ENCODE peak calls at places on chromosomes 6 and 20, in five cellular contexts. F is HepG2, V is K562, N is HCT116, S is tibial nerve. B is an unnamed sample.

GRCh38 chr20:17024513-17025105 is 202.2 kb upstream of the PCSK2 start:
- DNase-seq in F (peak; percentile 84), V (no peak), N (peak; percentile 42), S (no peak), B (no peak)

GRCh38 chr6:44186691-44187025 is 28.0 kb downstream of the CAPN11 start:
- DNase-seq in F (no peak), V (no peak), N (no peak), S (no peak), B (no peak)

GRCh38 chr20:58555078-58555765 is 40.0 kb upstream of the APCDD1L start:
- DNase-seq in F (no peak), V (no peak), N (no peak), S (no peak), B (no peak)

GRCh38 chr20:34938466-34939163 is 17.0 kb downstream of the GSS start:
- DNase-seq in F (no peak), V (no peak), N (no peak), S (peak; percentile 53), B (no peak)

GRCh38 chr6:32192608-32193039 is at the start of gene GPSM3:
- DNase-seq in F (no peak), V (peak; percentile 85), N (no peak), S (no peak), B (no peak)

GRCh38 chr20:10288954-10289646 is 70.5 kb downstream of the SNAP25 start:
- DNase-seq in F (no peak), V (no peak), N (no peak), S (no peak), B (no peak)

GRCh38 chr6:166438211-166438861 is 55.6 kb upstream of the MPC1 start:
- DNase-seq in F (no peak), V (peak; percentile 21), N (no peak), S (no peak), B (no peak)

GRCh38 chr6:37724530-37725220 is 27.0 kb upstream of the MDGA1 start:
- DNase-seq in F (no peak), V (no peak), N (no peak), S (no peak), B (no peak)

GRCh38 chr20:24503352-24503931 is 34.0 kb downstream of the SYNDIG1 start:
- DNase-seq in F (no peak), V (no peak), N (no peak), S (no peak), B (no peak)

GRCh38 chr20:6122873-6123649 is at the start of gene FERMT1:
- DNase-seq in F (peak; percentile 84), V (no peak), N (peak; percentile 78), S (no peak), B (peak; percentile 91)

GRCh38 chr6:144033816-144034540 is 25.9 kb upstream of the PLAGL1 start:
- DNase-seq in F (no peak), V (peak; percentile 44), N (no peak), S (no peak), B (no peak)

GRCh38 chr6:112883095-112883494 is 536.0 kb downstream of the RFPL4B start:
- DNase-seq in F (no peak), V (no peak), N (no peak), S (no peak), B (no peak)

GRCh38 chr20:58987790-58988564 is 6.9 kb downstream of the NELFCD start:
- DNase-seq in F (no peak), V (no peak), N (no peak), S (no peak), B (no peak)

GRCh38 chr20:36317675-36318074 is 11.5 kb downstream of the DLGAP4 start:
- DNase-seq in F (no peak), V (no peak), N (no peak), S (no peak), B (no peak)

GRCh38 chr6:39841291-39841690 is 49.1 kb downstream of the DAAM2 start:
- DNase-seq in F (no peak), V (no peak), N (no peak), S (no peak), B (no peak)

GRCh38 chr6:5905431-5906339 is 101.0 kb downstream of the NRN1 start:
- DNase-seq in F (no peak), V (no peak), N (no peak), S (peak; percentile 77), B (no peak)

GRCh38 chr6:35737413-35738211 is 780 bp downstream of the ARMC12 start:
- DNase-seq in F (peak; percentile 87), V (peak; percentile 79), N (peak; percentile 65), S (no peak), B (no peak)

GRCh38 chr6:128570439-128571063 is 50.2 kb upstream of the PTPRK start:
- DNase-seq in F (no peak), V (no peak), N (no peak), S (no peak), B (no peak)

GRCh38 chr6:139879823-139880356 is 505.4 kb upstream of the CITED2 start:
- DNase-seq in F (no peak), V (no peak), N (no peak), S (no peak), B (no peak)

DNA sequence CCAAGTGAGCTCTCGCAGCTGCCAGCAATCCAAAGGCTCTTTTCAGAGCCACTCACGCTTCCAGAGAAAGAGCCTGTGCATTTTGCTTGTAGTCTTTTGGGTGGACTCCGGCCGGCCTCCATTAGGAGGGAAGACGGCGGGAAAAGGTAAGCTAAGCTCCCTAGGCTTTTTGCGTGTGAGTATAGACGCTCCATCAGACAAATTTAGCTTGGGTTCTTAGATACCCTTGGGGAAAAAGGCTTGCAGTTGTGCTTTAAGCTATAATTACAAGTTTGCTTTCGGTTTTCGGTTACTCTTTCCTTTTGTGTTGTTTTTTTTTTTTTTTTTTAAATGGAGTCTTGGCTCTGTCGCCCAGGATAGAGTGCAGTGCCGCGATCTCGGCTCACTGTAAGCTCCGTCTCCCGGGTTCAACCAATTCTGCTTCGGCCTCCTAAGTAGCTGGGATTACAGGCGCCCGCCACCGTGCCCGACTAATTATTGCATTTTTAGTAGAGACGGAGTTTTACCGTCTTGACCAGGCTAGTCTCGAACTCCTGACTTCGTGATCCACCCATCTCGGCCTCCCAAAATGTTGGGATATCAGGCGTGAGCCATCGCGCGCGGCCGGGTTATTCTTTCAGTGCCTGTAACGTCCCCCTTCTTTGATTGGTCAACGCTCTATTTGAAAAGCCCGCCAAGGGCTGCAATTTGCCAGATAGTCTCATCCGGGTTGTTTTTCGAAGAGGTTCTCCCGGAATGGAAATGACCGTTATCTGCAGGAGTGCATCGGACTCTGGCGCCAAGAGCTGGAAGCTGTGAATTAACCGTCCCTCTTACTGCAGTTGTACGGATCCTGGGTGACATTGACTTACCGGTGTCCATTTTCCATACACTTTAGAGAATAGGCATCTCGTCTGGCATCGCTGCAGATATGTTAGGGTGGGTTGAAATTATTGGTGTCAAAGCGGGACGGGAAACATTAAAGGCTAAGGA is 18.1 kb downstream of the OR2B2 start:
- DNase-seq in F (peak; percentile 98), V (peak; percentile 93), N (peak; percentile 91), S (peak; percentile 86), B (peak; percentile 96)
- TF ChIP-seq POLR2A in F (peak; percentile 42), V (no peak), N (peak; percentile 71), S (no peak), B (no peak)

GRCh38 chr6:109687271-109687721 is 3.7 kb downstream of the AK9 start:
- DNase-seq in F (no peak), V (peak; percentile 24), N (no peak), S (no peak), B (no peak)

GRCh38 chr6:109686566-109686965 is 4.4 kb downstream of the AK9 start:
- DNase-seq in F (no peak), V (no peak), N (no peak), S (no peak), B (no peak)

GRCh38 chr6:109693128-109693527 is 2.0 kb downstream of the FIG4 start:
- DNase-seq in F (no peak), V (no peak), N (no peak), S (no peak), B (no peak)

GRCh38 chr6:109690373-109690739 is 646 bp downstream of the AK9 start:
- DNase-seq in F (peak; percentile 15), V (peak; percentile 45), N (no peak), S (peak; percentile 20), B (no peak)

DNA sequence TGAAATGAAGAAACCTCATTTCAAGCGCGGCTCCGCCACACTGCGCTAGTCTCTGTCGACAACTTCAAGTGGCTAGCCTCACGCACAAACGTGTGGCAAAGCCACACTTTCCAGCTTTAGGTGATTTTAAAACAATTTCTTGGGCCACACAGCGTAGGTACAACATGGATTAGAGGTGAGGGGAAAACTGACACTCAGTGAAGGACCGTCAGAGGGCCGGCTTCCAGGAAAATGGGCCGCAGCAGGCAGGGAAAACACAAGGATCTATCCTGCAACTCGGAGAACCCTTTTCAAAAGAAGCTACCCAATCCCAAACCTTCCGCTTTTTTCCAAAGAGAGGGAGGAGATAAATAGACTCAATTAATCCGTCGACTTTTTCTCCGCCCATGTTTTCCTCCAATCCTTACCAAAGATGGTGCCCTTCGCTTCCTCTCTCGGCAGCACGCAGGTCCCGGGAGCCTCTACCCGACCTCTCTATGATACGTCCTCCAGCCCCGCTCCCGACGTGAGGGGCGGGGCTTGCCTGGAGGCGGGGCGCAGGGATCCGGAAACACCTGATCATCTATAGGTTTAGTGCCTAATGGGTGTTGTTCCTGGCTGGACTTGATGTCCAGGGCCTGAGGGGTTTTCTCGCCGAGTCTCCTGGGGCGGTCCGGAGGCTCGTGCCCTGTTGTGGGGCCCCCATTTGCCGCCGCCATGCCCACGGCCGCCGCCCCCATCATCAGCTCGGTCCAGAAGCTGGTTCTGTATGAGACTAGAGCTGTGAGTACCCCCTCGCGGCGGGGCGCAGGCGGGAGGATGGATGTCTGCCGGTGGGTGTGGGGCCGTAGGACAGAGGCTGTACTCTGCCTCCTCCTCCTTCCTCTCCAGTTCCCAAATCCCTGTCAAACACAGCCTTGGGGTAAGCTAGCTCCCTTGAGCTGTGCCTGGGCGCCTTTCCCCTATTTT is at the start of the genes AK9 and FIG4:
- DNase-seq in F (peak; percentile 89), V (peak; percentile 95), N (peak; percentile 84), S (peak; percentile 91), B (peak; percentile 97)
- TF ChIP-seq POLR2A in F (peak; percentile 57), V (peak; percentile 69), N (peak; percentile 53), S (peak; percentile 62), B (no peak)

GRCh38 chr6:30908700-30909099 is 693 bp downstream of the GTF2H4 start:
- DNase-seq in F (no peak), V (no peak), N (no peak), S (no peak), B (no peak)

GRCh38 chr6:30912746-30913520 is 1.1 kb upstream of the VARS2 start:
- DNase-seq in F (no peak), V (no peak), N (no peak), S (no peak), B (no peak)

GRCh38 chr6:30903236-30903635 is 4.8 kb upstream of the GTF2H4 start:
- DNase-seq in F (no peak), V (no peak), N (no peak), S (no peak), B (no peak)

GRCh38 chr6:30902709-30903108 is 5.3 kb upstream of the GTF2H4 start:
- DNase-seq in F (no peak), V (no peak), N (no peak), S (no peak), B (no peak)

GRCh38 chr6:30907758-30908591 is at the start of gene GTF2H4:
- DNase-seq in F (peak; percentile 99), V (peak; percentile 100), N (peak; percentile 99), S (peak; percentile 97), B (peak; percentile 99)
- TF ChIP-seq POLR2A in F (peak; percentile 54), V (peak; percentile 83), N (no peak), S (peak; percentile 34), B (no peak)

DNA sequence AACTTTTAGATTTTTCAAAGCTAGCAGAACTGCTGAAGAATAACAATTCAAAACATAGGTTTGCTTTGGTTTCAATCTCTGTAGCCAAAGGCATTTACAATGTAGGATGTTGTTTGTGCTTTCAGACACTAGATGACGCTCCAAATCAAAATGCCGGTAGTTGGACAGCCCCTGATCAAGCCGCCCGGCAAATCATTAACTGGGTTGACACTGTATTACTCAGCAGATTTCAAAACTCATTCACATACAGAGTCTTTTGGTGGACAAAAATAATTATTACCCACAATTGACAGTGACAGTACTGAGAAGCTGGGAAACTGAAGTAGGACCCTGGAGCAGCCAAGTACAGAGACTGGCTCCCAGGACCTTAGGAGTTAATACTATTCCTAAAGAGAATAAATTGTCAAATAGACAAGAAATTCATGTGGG is 21.3 kb upstream of the HFE start:
- DNase-seq in F (peak; percentile 96), V (peak; percentile 91), N (peak; percentile 79), S (peak; percentile 77), B (no peak)
- TF ChIP-seq POLR2A in F (no peak), V (no peak), N (no peak), S (no peak), B (no peak)

B was measured in esophagus muscularis mucosa.